ENCODE peak calls at places on chromosomes 5 and 9, in seven cellular contexts. One of them, this sample, is unnamed.

GRCh38 chr9:137297060-137297664 is 4.9 kb downstream of the NRARP start:
- DNase-seq in transverse colon: peak; percentile 42
- DNase-seq in stomach: no peak
- DNase-seq in GM12878: no peak
- DNase-seq in suprapubic skin: no peak
- DNase-seq in H1: no peak
- DNase-seq in sigmoid colon: no peak
- DNase-seq in this sample: no peak

GRCh38 chr5:1041225-1042186 is 32.9 kb downstream of the NKD2 start:
- DNase-seq in stomach: no peak
- DNase-seq in H1: no peak
- DNase-seq in GM12878: no peak
- DNase-seq in sigmoid colon: no peak
- DNase-seq in transverse colon: no peak
- DNase-seq in suprapubic skin: no peak
- DNase-seq in this sample: no peak

GRCh38 chr9:129933709-129934586 is 98.7 kb downstream of the USP20 start:
- DNase-seq in transverse colon: no peak
- DNase-seq in suprapubic skin: no peak
- DNase-seq in GM12878: no peak
- DNase-seq in H1: no peak
- DNase-seq in stomach: no peak
- DNase-seq in sigmoid colon: no peak
- DNase-seq in this sample: no peak

GRCh38 chr5:112208699-112209615 is 210.1 kb downstream of the EPB41L4A start:
- DNase-seq in sigmoid colon: no peak
- DNase-seq in GM12878: no peak
- DNase-seq in suprapubic skin: no peak
- DNase-seq in H1: no peak
- DNase-seq in stomach: no peak
- DNase-seq in transverse colon: no peak
- DNase-seq in this sample: no peak

GRCh38 chr9:125996671-125997509 is 249.7 kb downstream of the PBX3 start:
- DNase-seq in H1: no peak
- DNase-seq in GM12878: no peak
- DNase-seq in transverse colon: no peak
- DNase-seq in sigmoid colon: peak; percentile 36
- DNase-seq in stomach: no peak
- DNase-seq in suprapubic skin: peak; percentile 22
- DNase-seq in this sample: no peak

GRCh38 chr9:4691794-4692193 is 12.4 kb downstream of the CDC37L1 start:
- DNase-seq in transverse colon: no peak
- DNase-seq in sigmoid colon: no peak
- DNase-seq in stomach: no peak
- DNase-seq in suprapubic skin: no peak
- DNase-seq in GM12878: no peak
- DNase-seq in H1: no peak
- DNase-seq in this sample: no peak

GRCh38 chr9:80553986-80554715 is 982.4 kb downstream of the TLE4 start:
- DNase-seq in stomach: no peak
- DNase-seq in sigmoid colon: no peak
- DNase-seq in suprapubic skin: no peak
- DNase-seq in transverse colon: no peak
- DNase-seq in H1: no peak
- DNase-seq in GM12878: no peak
- DNase-seq in this sample: no peak

GRCh38 chr5:1153428-1153827 is 41.6 kb upstream of the SLC12A7 start:
- DNase-seq in stomach: no peak
- DNase-seq in GM12878: no peak
- DNase-seq in suprapubic skin: no peak
- DNase-seq in sigmoid colon: no peak
- DNase-seq in H1: no peak
- DNase-seq in transverse colon: no peak
- DNase-seq in this sample: no peak

GRCh38 chr9:114363424-114363823 is 24.4 kb downstream of the AKNA start:
- DNase-seq in transverse colon: no peak
- DNase-seq in sigmoid colon: no peak
- DNase-seq in stomach: no peak
- DNase-seq in suprapubic skin: no peak
- DNase-seq in GM12878: no peak
- DNase-seq in H1: no peak
- DNase-seq in this sample: no peak

GRCh38 chr5:37725185-37725584 is 114.7 kb downstream of the GDNF start:
- DNase-seq in stomach: no peak
- DNase-seq in sigmoid colon: no peak
- DNase-seq in suprapubic skin: no peak
- DNase-seq in H1: no peak
- DNase-seq in transverse colon: no peak
- DNase-seq in GM12878: no peak
- DNase-seq in this sample: no peak

GRCh38 chr5:88674262-88675158 is 208.5 kb downstream of the MEF2C start:
- DNase-seq in sigmoid colon: no peak
- DNase-seq in H1: no peak
- DNase-seq in stomach: no peak
- DNase-seq in transverse colon: no peak
- DNase-seq in suprapubic skin: no peak
- DNase-seq in GM12878: no peak
- DNase-seq in this sample: peak; percentile 82

GRCh38 chr5:177442066-177442836 is 4.4 kb upstream of the PRR7 start:
- DNase-seq in GM12878: no peak
- DNase-seq in transverse colon: no peak
- DNase-seq in H1: no peak
- DNase-seq in suprapubic skin: peak; percentile 60
- DNase-seq in stomach: no peak
- DNase-seq in sigmoid colon: no peak
- DNase-seq in this sample: no peak

GRCh38 chr9:132087438-132088030 is 7.9 kb upstream of the MED27 start:
- DNase-seq in suprapubic skin: no peak
- DNase-seq in stomach: no peak
- DNase-seq in sigmoid colon: no peak
- DNase-seq in transverse colon: no peak
- DNase-seq in H1: no peak
- DNase-seq in GM12878: no peak
- DNase-seq in this sample: no peak

GRCh38 chr5:179309751-179310320 is 35.4 kb downstream of the ADAMTS2 start:
- DNase-seq in suprapubic skin: no peak
- DNase-seq in stomach: no peak
- DNase-seq in transverse colon: no peak
- DNase-seq in GM12878: no peak
- DNase-seq in sigmoid colon: peak; percentile 60
- DNase-seq in H1: no peak
- DNase-seq in this sample: no peak

GRCh38 chr5:153671653-153672346 is 181.3 kb downstream of the GRIA1 start:
- DNase-seq in transverse colon: no peak
- DNase-seq in stomach: no peak
- DNase-seq in H1: no peak
- DNase-seq in sigmoid colon: no peak
- DNase-seq in GM12878: no peak
- DNase-seq in suprapubic skin: no peak
- DNase-seq in this sample: no peak

GRCh38 chr9:128098017-128098935 is 29.3 kb downstream of the PTGES2 start:
- DNase-seq in GM12878: no peak
- DNase-seq in H1: peak; percentile 90
- DNase-seq in sigmoid colon: peak; percentile 99
- DNase-seq in transverse colon: peak; percentile 95
- DNase-seq in suprapubic skin: peak; percentile 97
- DNase-seq in stomach: peak; percentile 98
- DNase-seq in this sample: peak; percentile 100
- H3K4me1 ChIP-seq in GM12878: peaks cover 17% of the 10 kb centered on the region
- H3K4me1 ChIP-seq in H1: peaks cover 22% of the 10 kb centered on the region
- H3K4me1 ChIP-seq in sigmoid colon: peaks cover 69% of the 10 kb centered on the region
- H3K4me1 ChIP-seq in transverse colon: peaks cover 63% of the 10 kb centered on the region
- H3K4me1 ChIP-seq in suprapubic skin: peaks cover 73% of the 10 kb centered on the region
- H3K4me1 ChIP-seq in stomach: peaks cover 81% of the 10 kb centered on the region
- H3K4me1 ChIP-seq in this sample: peaks cover 88% of the 10 kb centered on the region

GRCh38 chr5:72210913-72211670 is 103.8 kb downstream of the MAP1B start:
- DNase-seq in suprapubic skin: no peak
- DNase-seq in GM12878: no peak
- DNase-seq in transverse colon: peak; percentile 23
- DNase-seq in sigmoid colon: no peak
- DNase-seq in stomach: peak; percentile 68
- DNase-seq in H1: no peak
- DNase-seq in this sample: no peak

GRCh38 chr5:72206994-72207393 is 99.7 kb downstream of the MAP1B start:
- DNase-seq in GM12878: no peak
- DNase-seq in stomach: no peak
- DNase-seq in suprapubic skin: no peak
- DNase-seq in transverse colon: no peak
- DNase-seq in H1: no peak
- DNase-seq in sigmoid colon: no peak
- DNase-seq in this sample: no peak

GRCh38 chr5:72206160-72206559 is 98.9 kb downstream of the MAP1B start:
- DNase-seq in sigmoid colon: no peak
- DNase-seq in stomach: no peak
- DNase-seq in suprapubic skin: no peak
- DNase-seq in GM12878: no peak
- DNase-seq in H1: no peak
- DNase-seq in transverse colon: no peak
- DNase-seq in this sample: no peak

GRCh38 chr5:72209515-72210115 is 102.3 kb downstream of the MAP1B start:
- DNase-seq in transverse colon: no peak
- DNase-seq in stomach: no peak
- DNase-seq in H1: peak; percentile 7
- DNase-seq in suprapubic skin: no peak
- DNase-seq in GM12878: no peak
- DNase-seq in sigmoid colon: peak; percentile 83
- DNase-seq in this sample: no peak

DNA sequence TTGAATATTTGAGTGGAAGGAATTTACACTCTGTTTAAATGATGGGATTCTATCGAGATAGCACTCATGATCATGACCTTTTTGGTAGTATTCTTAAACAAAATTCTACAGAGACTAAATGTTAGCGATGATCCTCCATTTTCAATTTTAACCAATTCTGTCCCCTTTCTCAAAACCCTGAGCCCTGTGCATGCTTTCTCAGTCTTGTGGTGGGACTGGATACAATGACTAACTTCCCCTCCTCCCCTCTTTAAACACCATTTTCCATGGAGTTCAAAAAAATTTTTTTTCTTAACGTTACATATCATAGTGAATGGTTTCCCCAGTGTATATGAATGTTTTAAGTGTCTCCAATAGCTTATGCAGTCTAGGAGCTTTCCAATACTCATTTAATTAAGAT is 101.0 kb downstream of the MAP1B start:
- DNase-seq in H1: no peak
- DNase-seq in sigmoid colon: no peak
- DNase-seq in stomach: no peak
- DNase-seq in transverse colon: no peak
- DNase-seq in GM12878: no peak
- DNase-seq in suprapubic skin: no peak
- DNase-seq in this sample: no peak
- TF ChIP-seq POLR2AphosphoS5 in H1: no peak
- TF ChIP-seq POLR2AphosphoS5 in sigmoid colon: no peak
- TF ChIP-seq POLR2AphosphoS5 in stomach: no peak
- TF ChIP-seq POLR2AphosphoS5 in transverse colon: no peak
- TF ChIP-seq POLR2AphosphoS5 in GM12878: no peak
- TF ChIP-seq POLR2AphosphoS5 in suprapubic skin: no peak
- TF ChIP-seq POLR2AphosphoS5 in this sample: no peak

DNA sequence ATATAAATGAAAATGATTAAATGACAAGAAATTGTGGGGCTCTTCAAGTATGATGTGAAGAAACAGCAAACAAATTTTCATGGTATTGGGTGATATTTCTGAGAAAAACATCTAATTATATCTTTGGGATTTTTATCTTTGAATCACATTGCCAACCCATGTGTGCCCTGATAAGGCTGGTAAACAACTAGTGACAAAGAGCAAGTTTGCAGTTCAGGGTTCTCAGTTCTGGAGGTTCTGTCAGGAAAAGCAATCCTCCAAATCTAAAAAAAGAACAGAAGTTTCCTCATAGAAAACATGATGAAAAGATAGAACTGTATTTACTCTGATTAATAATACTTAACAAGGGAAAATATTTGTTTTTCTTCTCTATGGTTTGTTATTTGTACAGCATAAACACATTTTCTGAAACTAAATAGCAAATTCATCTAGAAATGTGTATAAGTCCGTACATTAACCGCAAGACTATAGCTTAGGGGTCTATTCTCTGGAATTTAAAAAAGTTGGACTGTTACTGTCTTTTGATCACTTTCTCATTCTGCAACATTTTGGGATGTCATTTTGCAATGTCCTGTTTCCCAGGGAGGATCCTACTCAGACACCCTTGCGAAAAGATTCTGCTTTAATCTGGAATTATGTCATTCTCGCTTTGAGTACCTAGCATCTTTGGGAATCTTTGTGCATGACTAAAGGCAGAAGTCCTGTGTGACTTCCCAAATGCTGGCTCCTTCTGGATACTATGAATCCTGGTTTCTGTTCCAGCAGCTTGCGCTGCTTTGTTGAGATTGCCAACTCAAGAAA is 308.5 kb downstream of the ADGRV1 start:
- DNase-seq in suprapubic skin: no peak
- DNase-seq in transverse colon: no peak
- DNase-seq in GM12878: no peak
- DNase-seq in H1: no peak
- DNase-seq in sigmoid colon: no peak
- DNase-seq in stomach: no peak
- DNase-seq in this sample: no peak
- TF ChIP-seq EP300 in suprapubic skin: no peak
- TF ChIP-seq EP300 in transverse colon: no peak
- TF ChIP-seq EP300 in GM12878: no peak
- TF ChIP-seq EP300 in H1: no peak
- TF ChIP-seq EP300 in sigmoid colon: no peak
- TF ChIP-seq EP300 in stomach: no peak
- TF ChIP-seq EP300 in this sample: no peak

GRCh38 chr5:139140631-139141071 is 57.5 kb downstream of the SIL1 start:
- DNase-seq in suprapubic skin: no peak
- DNase-seq in stomach: no peak
- DNase-seq in sigmoid colon: peak; percentile 78
- DNase-seq in H1: no peak
- DNase-seq in GM12878: no peak
- DNase-seq in transverse colon: no peak
- DNase-seq in this sample: no peak

GRCh38 chr5:139138109-139138508 is 60.1 kb downstream of the SIL1 start:
- DNase-seq in suprapubic skin: no peak
- DNase-seq in stomach: no peak
- DNase-seq in sigmoid colon: no peak
- DNase-seq in H1: no peak
- DNase-seq in GM12878: no peak
- DNase-seq in transverse colon: no peak
- DNase-seq in this sample: no peak

GRCh38 chr5:139134906-139135305 is 63.3 kb downstream of the SIL1 start:
- DNase-seq in GM12878: no peak
- DNase-seq in H1: no peak
- DNase-seq in transverse colon: no peak
- DNase-seq in suprapubic skin: no peak
- DNase-seq in stomach: no peak
- DNase-seq in sigmoid colon: no peak
- DNase-seq in this sample: no peak

GRCh38 chr5:139138790-139139189 is 59.4 kb downstream of the SIL1 start:
- DNase-seq in stomach: peak; percentile 66
- DNase-seq in H1: no peak
- DNase-seq in suprapubic skin: no peak
- DNase-seq in transverse colon: no peak
- DNase-seq in GM12878: no peak
- DNase-seq in sigmoid colon: peak; percentile 75
- DNase-seq in this sample: no peak

DNA sequence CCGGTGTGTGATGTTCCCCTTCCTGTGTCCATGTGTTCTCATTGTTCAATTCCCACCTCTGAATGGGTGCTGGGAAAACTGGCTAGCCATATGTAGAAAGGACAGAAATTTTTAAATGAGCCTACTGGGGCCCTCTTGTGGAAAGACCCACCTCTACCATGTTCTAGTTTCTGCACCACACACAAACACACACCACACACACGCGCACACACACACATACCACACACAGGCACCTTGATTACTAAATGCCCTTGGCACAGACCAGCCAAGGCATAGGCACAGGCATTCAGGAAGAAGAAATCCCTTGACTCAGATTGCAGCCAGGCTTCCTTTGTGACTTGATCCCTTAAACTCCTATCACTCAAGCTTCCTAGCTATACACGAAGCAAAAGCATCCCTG is 60.5 kb downstream of the SIL1 start:
- DNase-seq in suprapubic skin: no peak
- DNase-seq in sigmoid colon: no peak
- DNase-seq in GM12878: no peak
- DNase-seq in transverse colon: peak; percentile 12
- DNase-seq in stomach: peak; percentile 47
- DNase-seq in H1: no peak
- DNase-seq in this sample: no peak
- H3K4me1 ChIP-seq in suprapubic skin: peaks cover 35% of the 10 kb centered on the region
- H3K4me1 ChIP-seq in sigmoid colon: peaks cover 68% of the 10 kb centered on the region
- H3K4me1 ChIP-seq in GM12878: peaks cover 29% of the 10 kb centered on the region
- H3K4me1 ChIP-seq in transverse colon: peaks cover 55% of the 10 kb centered on the region
- H3K4me1 ChIP-seq in stomach: peaks cover 82% of the 10 kb centered on the region
- H3K4me1 ChIP-seq in H1: no peaks in the 10 kb centered on the region
- H3K4me1 ChIP-seq in this sample: peaks cover 35% of the 10 kb centered on the region